ENCODE peak calls at places on chromosomes 2 and 18, in nine cellular contexts. C is upper lobe of right lung; O is SK-N-SH; H is brain microvascular endothelial cell; J is fibroblast of lung; T is CD8-positive, alpha-beta T cell; S is left lung; E is body of pancreas; L is astrocyte. B is an unnamed sample.
A peak's percentile ranks its signal among the peaks of the same experiment; 100 is the strongest.

GRCh38 chr2:218219934-218220333 is 2.9 kb downstream of the ARPC2 start:
- DNase-seq in C (no peak), O (no peak), H (no peak), J (no peak), T (no peak), S (no peak), E (no peak), L (no peak), B (no peak)

GRCh38 chr2:1609706-1610485 is 134.4 kb downstream of the PXDN start:
- DNase-seq in C (peak; percentile 35), O (no peak), H (no peak), J (no peak), T (no peak), S (no peak), E (no peak), L (no peak), B (no peak)

GRCh38 chr18:49797995-49798394 is 15.3 kb downstream of the ACAA2 start:
- DNase-seq in C (no peak), O (no peak), H (no peak), J (no peak), T (no peak), S (no peak), E (no peak), L (no peak), B (no peak)

GRCh38 chr2:128578406-128579385 is 260.0 kb upstream of the HS6ST1 start:
- DNase-seq in C (peak; percentile 30), O (no peak), H (no peak), J (peak; percentile 11), T (no peak), S (no peak), E (no peak), L (no peak), B (no peak)

GRCh38 chr2:69704446-69704845 is 37.5 kb upstream of the ANXA4 start:
- DNase-seq in C (no peak), O (no peak), H (no peak), J (no peak), T (no peak), S (no peak), E (no peak), L (no peak), B (peak; percentile 92)

GRCh38 chr2:31347788-31348187 is 66.8 kb downstream of the XDH start:
- DNase-seq in C (no peak), O (no peak), H (peak; percentile 58), J (peak; percentile 74), T (no peak), S (no peak), E (no peak), L (peak; percentile 70), B (no peak)

GRCh38 chr2:129735576-129735975 is 243.9 kb upstream of the RAB6C start:
- DNase-seq in C (no peak), O (no peak), H (no peak), J (no peak), T (no peak), S (no peak), E (no peak), L (no peak), B (no peak)

GRCh38 chr2:179876266-179876665 is 14.9 kb upstream of the ZNF385B start:
- DNase-seq in C (no peak), O (no peak), H (no peak), J (no peak), T (no peak), S (no peak), E (no peak), L (no peak), B (no peak)

GRCh38 chr2:144516981-144517824 is 2.7 kb downstream of the ZEB2 start:
- DNase-seq in C (peak; percentile 77), O (peak; percentile 77), H (peak; percentile 95), J (peak; percentile 97), T (peak; percentile 70), S (peak; percentile 92), E (peak; percentile 48), L (peak; percentile 96), B (peak; percentile 42)

GRCh38 chr18:45839415-45840395 is 14.2 kb downstream of the SIGLEC15 start:
- DNase-seq in C (no peak), O (peak; percentile 59), H (peak; percentile 71), J (peak; percentile 68), T (no peak), S (no peak), E (peak; percentile 48), L (peak; percentile 52), B (peak; percentile 72)

GRCh38 chr2:196012314-196012713 is 56.3 kb downstream of the DNAH7 start:
- DNase-seq in C (no peak), O (no peak), H (no peak), J (no peak), T (no peak), S (no peak), E (no peak), L (no peak), B (no peak)

GRCh38 chr2:152715854-152716428 is 1.3 kb downstream of the PRPF40A start:
- DNase-seq in C (no peak), O (peak; percentile 37), H (peak; percentile 12), J (no peak), T (no peak), S (no peak), E (no peak), L (no peak), B (no peak)

DNA sequence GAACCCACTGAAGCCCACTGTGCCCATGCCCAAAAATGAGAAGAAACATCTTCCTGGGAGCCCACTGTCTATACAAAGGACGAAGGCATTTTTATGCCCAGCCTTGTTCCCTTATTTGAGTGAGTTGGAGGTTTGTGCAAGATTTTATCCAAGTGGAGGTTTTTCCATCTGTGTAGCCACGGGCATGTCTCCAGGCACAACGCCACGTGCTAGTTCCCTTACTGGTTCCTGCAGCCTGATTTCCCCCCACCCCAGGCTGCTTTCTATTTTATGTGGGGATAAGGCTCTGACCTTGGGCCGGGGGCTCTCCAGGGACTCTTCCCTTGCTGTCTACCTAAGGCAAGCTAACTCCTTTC is 22.2 kb upstream of the TXNL4A start:
- DNase-seq in C (no peak), O (no peak), H (no peak), J (no peak), T (no peak), S (no peak), E (no peak), L (no peak), B (no peak)
- H3K27ac ChIP-seq in C (no peak overlapping the region), O (peak overlapping the region; percentile 67), H (no peak overlapping the region), J (peak overlapping the region; percentile 60), T (no peak overlapping the region), S (peak overlapping the region; percentile 53), E (no peak overlapping the region), L (peak overlapping the region; percentile 36), B (no peak overlapping the region)

GRCh38 chr2:138564586-138565250 is 63.1 kb downstream of the SPOPL start:
- DNase-seq in C (no peak), O (no peak), H (no peak), J (peak; percentile 33), T (no peak), S (no peak), E (no peak), L (peak; percentile 11), B (peak; percentile 42)

GRCh38 chr2:138565251-138565598 is 63.7 kb downstream of the SPOPL start:
- DNase-seq in C (no peak), O (no peak), H (no peak), J (no peak), T (no peak), S (no peak), E (no peak), L (no peak), B (peak; percentile 36)

GRCh38 chr2:138554123-138554522 is 52.6 kb downstream of the SPOPL start:
- DNase-seq in C (no peak), O (no peak), H (no peak), J (no peak), T (no peak), S (no peak), E (no peak), L (no peak), B (no peak)

GRCh38 chr2:138559648-138560047 is 58.1 kb downstream of the SPOPL start:
- DNase-seq in C (no peak), O (no peak), H (no peak), J (no peak), T (no peak), S (no peak), E (no peak), L (no peak), B (no peak)
- H3K27ac ChIP-seq in C (no peak overlapping the region), O (no peak overlapping the region), H (no peak overlapping the region), J (no peak overlapping the region), T (no peak overlapping the region), S (no peak overlapping the region), E (no peak overlapping the region), L (no peak overlapping the region), B (no peak overlapping the region)

DNA sequence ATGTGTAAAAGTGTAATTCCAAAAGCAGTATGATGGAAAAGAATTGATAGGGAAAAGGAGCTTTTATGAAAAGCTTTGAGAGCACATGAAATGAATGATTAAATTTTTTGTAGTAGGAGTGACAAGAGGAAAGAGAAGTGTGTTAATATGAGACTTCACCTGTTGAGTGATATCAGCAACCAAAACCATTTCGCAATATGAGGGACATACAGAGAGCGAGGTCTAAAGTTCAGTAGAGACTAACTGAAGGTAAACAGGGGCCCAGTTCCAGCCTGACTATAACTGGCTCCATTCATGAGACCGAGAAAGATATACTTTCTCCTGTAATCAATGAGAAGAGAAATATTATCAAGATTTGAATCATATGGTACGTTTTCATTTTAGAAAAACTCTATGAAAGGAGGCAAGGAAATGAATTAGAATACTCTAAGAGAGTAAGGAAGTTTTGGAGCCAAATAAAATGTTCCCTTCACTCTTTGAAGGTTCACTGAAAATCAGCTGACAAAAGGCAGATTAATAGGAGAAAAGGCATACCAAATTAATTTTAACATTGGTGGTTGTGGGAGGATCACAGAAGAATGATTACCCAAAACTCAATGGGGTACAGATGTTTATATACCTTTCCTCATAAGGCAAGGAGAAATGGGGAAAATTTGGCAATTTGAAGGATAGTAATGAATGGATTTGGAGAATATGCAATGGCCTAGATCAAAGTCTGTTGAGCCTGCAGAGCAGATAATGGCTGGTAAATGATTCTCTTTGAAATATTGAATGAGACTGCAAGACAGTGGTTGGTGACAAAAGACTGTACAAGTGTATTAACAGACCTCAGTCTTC is 932.2 kb downstream of the TDRD15 start:
- DNase-seq in C (no peak), O (no peak), H (no peak), J (no peak), T (no peak), S (no peak), E (peak; percentile 4), L (no peak), B (no peak)
- H3K27ac ChIP-seq in C (no peak overlapping the region), O (no peak overlapping the region), H (no peak overlapping the region), J (no peak overlapping the region), T (no peak overlapping the region), S (no peak overlapping the region), E (no peak overlapping the region), L (no peak overlapping the region), B (no peak overlapping the region)

GRCh38 chr18:12012697-12013096 is 31.4 kb downstream of the IMPA2 start:
- DNase-seq in C (no peak), O (no peak), H (no peak), J (no peak), T (no peak), S (no peak), E (no peak), L (no peak), B (no peak)

GRCh38 chr18:12011199-12011961 is 30.1 kb downstream of the IMPA2 start:
- DNase-seq in C (no peak), O (no peak), H (no peak), J (no peak), T (no peak), S (no peak), E (peak; percentile 55), L (no peak), B (no peak)

GRCh38 chr18:12010187-12010802 is 29.0 kb downstream of the IMPA2 start:
- DNase-seq in C (peak; percentile 73), O (no peak), H (no peak), J (no peak), T (no peak), S (no peak), E (peak; percentile 85), L (no peak), B (no peak)

GRCh38 chr18:12013186-12013916 is 32.0 kb downstream of the IMPA2 start:
- DNase-seq in C (no peak), O (no peak), H (no peak), J (peak; percentile 48), T (no peak), S (no peak), E (peak; percentile 65), L (peak; percentile 35), B (no peak)

GRCh38 chr18:12011962-12012549 is 30.7 kb downstream of the IMPA2 start:
- DNase-seq in C (peak; percentile 72), O (no peak), H (peak; percentile 29), J (peak; percentile 26), T (no peak), S (no peak), E (peak; percentile 73), L (no peak), B (no peak)
- H3K27ac ChIP-seq in C (peak overlapping the region; percentile 75), O (no peak overlapping the region), H (no peak overlapping the region), J (no peak overlapping the region), T (no peak overlapping the region), S (peak overlapping the region; percentile 60), E (peak overlapping the region; percentile 99), L (no peak overlapping the region), B (no peak overlapping the region)

B was measured in foreskin keratinocyte.